ENCODE peak calls at places on chromosomes 4 and X, in eight cellular contexts. One of them, this sample, is unnamed.

GRCh38 chr4:766152-766515 is 59.8 kb downstream of the CPLX1 start:
- DNase-seq in mesenteric fat pad: no peak
- DNase-seq in neural crest cell: no peak
- DNase-seq in activated CD4-positive, alpha-beta T cell treated with anti-CD3 and anti-CD28 coated beads, Interleukin-2, amount 50 U/mL, for 24 hours: no peak
- DNase-seq in lung microvascular endothelial cell: no peak
- DNase-seq in Calu3: no peak
- DNase-seq in coronary artery: no peak
- DNase-seq in M059J: peak
- DNase-seq in this sample: no peak

GRCh38 chr4:146245246-146245645 is 30.9 kb downstream of the REELD1 start:
- DNase-seq in Calu3: no peak
- DNase-seq in neural crest cell: no peak
- DNase-seq in lung microvascular endothelial cell: no peak
- DNase-seq in activated CD4-positive, alpha-beta T cell treated with anti-CD3 and anti-CD28 coated beads, Interleukin-2, amount 50 U/mL, for 24 hours: no peak
- DNase-seq in mesenteric fat pad: no peak
- DNase-seq in M059J: peak
- DNase-seq in coronary artery: no peak
- DNase-seq in this sample: peak

GRCh38 chrX:88886908-88887307 is 139.9 kb downstream of the CPXCR1 start:
- DNase-seq in Calu3: no peak
- DNase-seq in neural crest cell: no peak
- DNase-seq in M059J: no peak
- DNase-seq in lung microvascular endothelial cell: no peak
- DNase-seq in coronary artery: no peak
- DNase-seq in mesenteric fat pad: no peak
- DNase-seq in activated CD4-positive, alpha-beta T cell treated with anti-CD3 and anti-CD28 coated beads, Interleukin-2, amount 50 U/mL, for 24 hours: no peak
- DNase-seq in this sample: no peak

GRCh38 chr4:17347445-17347844 is 164.4 kb downstream of the QDPR start:
- DNase-seq in coronary artery: no peak
- DNase-seq in activated CD4-positive, alpha-beta T cell treated with anti-CD3 and anti-CD28 coated beads, Interleukin-2, amount 50 U/mL, for 24 hours: no peak
- DNase-seq in M059J: peak
- DNase-seq in neural crest cell: peak
- DNase-seq in lung microvascular endothelial cell: peak
- DNase-seq in mesenteric fat pad: no peak
- DNase-seq in Calu3: peak
- DNase-seq in this sample: no peak

GRCh38 chrX:77603635-77604336 is 156.6 kb downstream of the FGF16 start:
- DNase-seq in coronary artery: no peak
- DNase-seq in lung microvascular endothelial cell: no peak
- DNase-seq in activated CD4-positive, alpha-beta T cell treated with anti-CD3 and anti-CD28 coated beads, Interleukin-2, amount 50 U/mL, for 24 hours: no peak
- DNase-seq in neural crest cell: no peak
- DNase-seq in M059J: no peak
- DNase-seq in Calu3: no peak
- DNase-seq in mesenteric fat pad: no peak
- DNase-seq in this sample: no peak

GRCh38 chr4:71229477-71230257 is 109.2 kb upstream of the SLC4A4 start:
- DNase-seq in lung microvascular endothelial cell: peak
- DNase-seq in activated CD4-positive, alpha-beta T cell treated with anti-CD3 and anti-CD28 coated beads, Interleukin-2, amount 50 U/mL, for 24 hours: no peak
- DNase-seq in coronary artery: no peak
- DNase-seq in mesenteric fat pad: no peak
- DNase-seq in neural crest cell: peak
- DNase-seq in M059J: peak
- DNase-seq in Calu3: peak
- DNase-seq in this sample: peak

GRCh38 chrX:9033179-9033578 is 748 bp downstream of the FAM9B start:
- DNase-seq in Calu3: no peak
- DNase-seq in lung microvascular endothelial cell: no peak
- DNase-seq in activated CD4-positive, alpha-beta T cell treated with anti-CD3 and anti-CD28 coated beads, Interleukin-2, amount 50 U/mL, for 24 hours: no peak
- DNase-seq in mesenteric fat pad: no peak
- DNase-seq in M059J: no peak
- DNase-seq in coronary artery: no peak
- DNase-seq in neural crest cell: no peak
- DNase-seq in this sample: no peak

GRCh38 chr4:133149932-133150642 is 993 bp downstream of the PCDH10 start:
- DNase-seq in mesenteric fat pad: no peak
- DNase-seq in lung microvascular endothelial cell: no peak
- DNase-seq in activated CD4-positive, alpha-beta T cell treated with anti-CD3 and anti-CD28 coated beads, Interleukin-2, amount 50 U/mL, for 24 hours: no peak
- DNase-seq in Calu3: no peak
- DNase-seq in M059J: peak
- DNase-seq in coronary artery: peak
- DNase-seq in neural crest cell: peak
- DNase-seq in this sample: no peak

GRCh38 chrX:133440797-133441163 is 25.5 kb upstream of the GPC4 start:
- DNase-seq in mesenteric fat pad: no peak
- DNase-seq in Calu3: no peak
- DNase-seq in coronary artery: no peak
- DNase-seq in neural crest cell: no peak
- DNase-seq in lung microvascular endothelial cell: no peak
- DNase-seq in activated CD4-positive, alpha-beta T cell treated with anti-CD3 and anti-CD28 coated beads, Interleukin-2, amount 50 U/mL, for 24 hours: no peak
- DNase-seq in M059J: no peak
- DNase-seq in this sample: no peak